ENCODE peak calls at places on chromosomes 11 and 22, in four cellular contexts. G is kidney, N is HAP-1, Z is M059J. L is an unnamed sample.

GRCh38 chr11:69200331-69201047 is 44.8 kb downstream of the SMIM38 start:
- DNase-seq in G (no peak), N (no peak), Z (no peak), L (peak; percentile 21)

GRCh38 chr22:27775698-27776409 is 25.7 kb downstream of the MN1 start:
- DNase-seq in G (no peak), N (no peak), Z (no peak), L (peak; percentile 62)

GRCh38 chr11:29272019-29272654 is 744.7 kb downstream of the KCNA4 start:
- DNase-seq in G (no peak), N (no peak), Z (peak; percentile 64), L (no peak)

GRCh38 chr11:12402691-12403120 is 25.3 kb downstream of the PARVA start:
- DNase-seq in G (no peak), N (no peak), Z (no peak), L (no peak)

GRCh38 chr22:37431811-37432707 is 4.8 kb upstream of the ELFN2 start:
- DNase-seq in G (no peak), N (peak; percentile 69), Z (peak; percentile 99), L (peak; percentile 98)

GRCh38 chr22:50305658-50306566 is 1.5 kb downstream of the PLXNB2 start:
- DNase-seq in G (peak; percentile 97), N (peak; percentile 42), Z (peak; percentile 93), L (peak; percentile 100)

GRCh38 chr22:31279821-31280496 is 12.3 kb downstream of the PIK3IP1 start:
- DNase-seq in G (no peak), N (no peak), Z (no peak), L (no peak)

GRCh38 chr11:18253778-18254338 is 5.4 kb upstream of the SAA2 start:
- DNase-seq in G (no peak), N (no peak), Z (no peak), L (no peak)

GRCh38 chr11:45959851-45960250 is 37.4 kb downstream of the LARGE2 start:
- DNase-seq in G (no peak), N (no peak), Z (peak; percentile 27), L (no peak)

GRCh38 chr22:34841911-34842310 is 224.0 kb upstream of the ISX start:
- DNase-seq in G (no peak), N (no peak), Z (peak; percentile 15), L (no peak)

GRCh38 chr11:61007971-61008896 is 36.8 kb downstream of the CD6 start:
- DNase-seq in G (peak; percentile 75), N (no peak), Z (no peak), L (peak; percentile 88)

GRCh38 chr11:93389737-93390136 is 59.2 kb downstream of the DEUP1 start:
- DNase-seq in G (no peak), N (no peak), Z (peak; percentile 15), L (no peak)

GRCh38 chr11:100857236-100858005 is 170.3 kb downstream of the ARHGAP42 start:
- DNase-seq in G (no peak), N (no peak), Z (no peak), L (no peak)

GRCh38 chr11:117900144-117900651 is 23.7 kb upstream of the FXYD6 start:
- DNase-seq in G (no peak), N (no peak), Z (no peak), L (no peak)

GRCh38 chr11:70542811-70543210 is 144.5 kb downstream of the CTTN start:
- DNase-seq in G (peak; percentile 45), N (no peak), Z (no peak), L (peak; percentile 79)

GRCh38 chr11:6736495-6737121 is 35.2 kb downstream of the OR2AG2 start:
- DNase-seq in G (no peak), N (no peak), Z (peak; percentile 66), L (no peak)

GRCh38 chr11:72584293-72584921 is 89.8 kb downstream of the PDE2A start:
- DNase-seq in G (peak; percentile 85), N (no peak), Z (no peak), L (peak; percentile 97)

GRCh38 chr11:75468534-75469340 is 35.7 kb upstream of the KLHL35 start:
- DNase-seq in G (peak; percentile 83), N (no peak), Z (peak; percentile 34), L (peak; percentile 87)

L was measured in osteoblast.